ENCODE peak calls at places on chromosomes 5 and 9, in seven cellular contexts. C is NCI-H446, P is HAP-1, M is WERI-Rb-1, Q is AG04449, O is NB4, Z is psoas muscle. Y is an unnamed sample.

GRCh38 chr5:169344629-169345028 is 43.7 kb upstream of the SLIT3 start:
- DNase-seq in C (no peak), P (no peak), M (no peak), Q (no peak), O (no peak), Z (peak), Y (no peak)

GRCh38 chr5:107542831-107543231 is 127.9 kb downstream of the EFNA5 start:
- DNase-seq in C (no peak), P (peak), M (no peak), Q (no peak), O (no peak), Z (peak), Y (no peak)

GRCh38 chr9:114083693-114084092 is 5.6 kb upstream of the AMBP start:
- DNase-seq in C (no peak), P (no peak), M (no peak), Q (no peak), O (no peak), Z (no peak), Y (no peak)

GRCh38 chr5:97943036-97943435 is 760.0 kb upstream of the RIOK2 start:
- DNase-seq in C (no peak), P (no peak), M (no peak), Q (no peak), O (no peak), Z (no peak), Y (no peak)

GRCh38 chr9:121284733-121285451 is 16.9 kb downstream of the GSN start:
- DNase-seq in C (no peak), P (no peak), M (no peak), Q (no peak), O (peak), Z (no peak), Y (no peak)

GRCh38 chr5:16152601-16153568 is 26.7 kb downstream of the MARCHF11 start:
- DNase-seq in C (no peak), P (no peak), M (no peak), Q (no peak), O (no peak), Z (no peak), Y (no peak)

GRCh38 chr9:136122425-136123383 is 4.0 kb upstream of the TMEM250 start:
- DNase-seq in C (no peak), P (peak), M (peak), Q (no peak), O (peak), Z (peak), Y (peak)

GRCh38 chr9:81053298-81054025 is 635.9 kb downstream of the TLE1 start:
- DNase-seq in C (no peak), P (no peak), M (no peak), Q (no peak), O (no peak), Z (no peak), Y (no peak)

GRCh38 chr9:81832571-81833285 is 95.5 kb upstream of the SPATA31D4 start:
- DNase-seq in C (no peak), P (no peak), M (no peak), Q (no peak), O (no peak), Z (no peak), Y (no peak)

GRCh38 chr5:10521466-10522223 is 42.2 kb upstream of the ANKRD33B start:
- DNase-seq in C (no peak), P (peak), M (peak), Q (no peak), O (no peak), Z (no peak), Y (no peak)

GRCh38 chr5:158268286-158268685 is 409.3 kb upstream of the CLINT1 start:
- DNase-seq in C (peak), P (no peak), M (no peak), Q (no peak), O (no peak), Z (no peak), Y (no peak)